ENCODE peak calls at places on chromosome 6, in four cellular contexts. D is ovary, X is heart left ventricle, Y is A549. C is an unnamed sample.

GRCh38 chr6:129345890-129346289 is 364.1 kb downstream of the ARHGAP18 start:
- DNase-seq in Y (no peak), X (no peak), D (no peak), C (no peak)

GRCh38 chr6:5707646-5708045 is 299.1 kb downstream of the NRN1 start:
- DNase-seq in Y (no peak), X (no peak), D (no peak), C (no peak)

GRCh38 chr6:37170273-37171140 is 555 bp downstream of the PIM1 start:
- DNase-seq in Y (peak; percentile 42), X (peak; percentile 84), D (peak; percentile 54), C (peak; percentile 58)

GRCh38 chr6:131419698-131420097 is 153.3 kb upstream of the ARG1 start:
- DNase-seq in X (no peak), Y (no peak), D (no peak), C (no peak)

GRCh38 chr6:35190306-35190705 is 23.4 kb upstream of the SCUBE3 start:
- DNase-seq in X (no peak), Y (no peak), D (no peak), C (no peak)

GRCh38 chr6:132612449-132613116 is 11.5 kb downstream of the TAAR2 start:
- DNase-seq in X (no peak), D (no peak), Y (no peak), C (no peak)

GRCh38 chr6:71139249-71139648 is 149.4 kb upstream of the OGFRL1 start:
- DNase-seq in X (no peak), D (no peak), Y (no peak), C (no peak)

GRCh38 chr6:137729866-137730629 is 137.0 kb upstream of the TNFAIP3 start:
- DNase-seq in D (no peak), Y (no peak), X (no peak), C (no peak)

GRCh38 chr6:8172510-8172909 is 70.2 kb upstream of the EEF1E1 start:
- DNase-seq in D (no peak), X (no peak), Y (no peak), C (no peak)
- TF ChIP-seq CTCF in D (no peak), X (no peak), Y (no peak), C (no peak)

GRCh38 chr6:42907336-42907735 is 8.5 kb upstream of the PTCRA start:
- DNase-seq in D (peak; percentile 89), X (no peak), Y (no peak), C (no peak)

GRCh38 chr6:42909835-42910234 is 6.0 kb upstream of the PTCRA start:
- DNase-seq in X (no peak), Y (no peak), D (no peak), C (no peak)

GRCh38 chr6:42915737-42916136 is at the start of gene PTCRA:
- DNase-seq in X (no peak), Y (no peak), D (no peak), C (no peak)

GRCh38 chr6:42914546-42914945 is 1.3 kb upstream of the PTCRA start:
- DNase-seq in D (no peak), Y (no peak), X (no peak), C (no peak)

DNA sequence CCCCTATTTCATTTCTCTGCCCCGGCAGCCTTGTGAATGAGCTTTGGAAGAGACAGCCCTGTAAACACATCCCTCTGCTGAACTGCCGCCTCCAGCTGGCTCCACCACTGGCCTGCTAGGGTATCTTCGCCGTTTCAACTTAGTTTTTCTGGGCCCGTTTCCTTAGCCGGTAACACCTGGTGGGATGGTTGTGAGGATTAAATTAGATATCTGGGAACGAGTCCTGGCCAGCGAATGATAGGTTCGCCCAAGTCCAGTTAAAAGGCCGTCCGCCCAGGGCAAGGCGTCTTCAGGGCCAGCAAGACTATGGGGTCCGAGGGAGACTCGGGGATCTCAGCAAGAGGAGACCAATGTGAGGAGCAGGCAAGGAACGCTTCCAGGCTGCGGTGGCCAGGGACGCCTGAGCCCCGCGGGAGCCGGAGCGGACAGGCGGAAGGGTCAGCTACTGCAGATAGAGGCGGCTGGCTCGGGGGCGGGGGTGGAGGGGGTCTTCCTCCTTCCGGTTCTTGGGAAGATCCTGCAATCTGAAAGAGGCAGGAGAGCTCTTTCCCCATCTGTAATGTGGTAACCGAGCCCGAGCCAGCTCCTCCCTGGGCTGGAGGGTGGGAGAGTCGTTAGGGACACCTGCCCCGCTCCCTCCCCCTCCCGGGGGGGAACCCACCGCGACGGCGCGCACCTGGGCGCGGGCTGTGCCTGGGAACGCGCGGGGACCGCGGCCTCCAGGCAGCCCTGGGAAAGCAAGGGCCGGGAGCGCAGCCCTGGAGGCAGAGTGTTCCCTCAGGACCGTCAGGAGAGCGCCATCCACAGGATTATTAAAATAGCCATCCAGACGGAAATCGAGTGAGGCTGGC is 4.5 kb upstream of the PTCRA start:
- DNase-seq in D (no peak), X (no peak), Y (no peak), C (peak; percentile 55)
- TF ChIP-seq CTCF in D (no peak), X (no peak), Y (no peak), C (no peak)

DNA sequence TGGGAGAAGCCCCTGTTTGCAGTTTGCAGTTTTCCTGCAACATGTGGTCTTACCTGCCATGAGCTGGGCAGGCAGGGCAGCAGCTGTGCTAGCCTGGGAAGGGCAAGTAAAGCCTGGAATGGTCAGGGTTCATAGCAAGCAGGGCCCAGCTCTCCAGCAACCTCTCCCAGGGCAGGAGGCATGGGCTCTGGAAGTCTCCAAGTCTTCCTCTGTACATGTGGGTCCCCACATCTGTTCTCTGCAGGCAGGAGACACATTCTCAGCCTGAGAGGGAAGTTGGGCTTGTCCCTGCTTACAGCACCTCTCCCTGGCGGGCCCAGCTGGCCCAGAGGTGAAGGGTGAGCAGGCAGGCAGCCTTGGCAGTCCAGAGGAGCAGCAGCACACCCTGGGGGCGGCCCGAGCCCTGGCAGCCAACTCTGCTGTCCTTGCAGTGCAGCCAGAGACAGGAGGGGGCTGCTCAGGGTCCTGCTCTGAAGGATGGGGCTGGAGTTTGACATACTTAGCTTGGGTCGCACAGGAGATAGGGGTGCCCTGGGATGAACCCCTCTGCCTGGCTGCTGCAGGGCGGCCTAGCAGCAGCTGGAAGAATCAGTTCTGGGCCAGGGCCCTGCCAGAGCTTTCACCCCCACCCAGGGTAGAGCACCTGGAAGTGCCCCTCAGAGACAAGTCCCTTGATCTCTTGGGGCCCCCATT is 176.0 kb downstream of the MRPL14 start:
- DNase-seq in X (no peak), D (no peak), Y (no peak), C (peak; percentile 58)
- TF ChIP-seq CTCF in X (peak; percentile 44), D (no peak), Y (peak; percentile 11), C (no peak)

DNA sequence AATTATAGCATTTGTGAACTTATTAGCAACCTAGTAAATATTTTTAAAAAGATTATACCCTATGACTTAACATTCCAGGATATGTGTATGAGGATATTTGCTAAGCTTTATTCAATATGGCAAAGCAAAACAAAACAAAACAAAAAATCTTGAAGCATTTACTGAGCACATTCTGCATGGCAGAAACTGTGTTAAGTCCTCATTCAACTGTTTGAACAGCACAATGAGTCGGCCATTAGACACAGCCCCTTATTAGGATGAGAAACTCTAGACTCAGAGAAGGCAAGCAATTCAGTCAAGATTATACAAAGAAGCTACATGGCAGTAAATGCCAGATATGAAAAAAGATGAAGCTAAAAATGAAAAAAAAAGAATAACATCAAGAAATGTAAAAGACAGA is 70.1 kb upstream of the IYD start:
- DNase-seq in D (no peak), X (no peak), Y (no peak), C (no peak)
- TF ChIP-seq CTCF in D (no peak), X (no peak), Y (no peak), C (no peak)

DNA sequence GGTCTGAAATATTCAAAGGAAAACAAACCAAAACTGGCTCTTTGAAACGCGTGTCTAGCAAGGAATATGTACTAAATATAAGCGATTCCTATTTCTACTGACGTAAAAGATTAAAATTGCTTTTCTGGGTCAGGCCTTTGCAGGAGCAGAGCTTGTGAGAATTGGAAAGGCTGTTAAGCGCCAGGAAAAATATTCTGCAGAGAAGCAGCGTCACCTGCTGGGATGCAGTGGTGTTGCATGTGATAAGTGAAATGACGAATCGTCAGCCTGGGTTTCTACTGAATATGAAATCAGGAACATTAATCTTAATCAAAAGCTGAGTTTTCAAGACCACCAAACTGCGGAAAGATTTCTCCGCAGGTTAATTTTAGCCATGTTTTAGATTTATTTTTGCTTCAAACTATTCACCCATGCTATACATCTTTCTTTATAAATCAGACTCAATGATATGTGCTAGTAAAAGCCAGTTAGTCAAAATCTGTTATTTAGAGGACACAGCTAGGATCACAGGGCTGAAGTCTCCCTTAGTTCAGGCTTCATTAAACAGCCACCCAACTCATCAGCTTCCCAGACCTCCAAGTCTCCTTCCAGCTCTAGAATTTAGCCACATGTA is 67.4 kb downstream of the ALDH8A1 start:
- DNase-seq in Y (peak; percentile 22), X (peak; percentile 67), D (peak; percentile 48), C (peak; percentile 52)
- TF ChIP-seq CTCF in Y (peak; percentile 86), X (peak; percentile 87), D (peak; percentile 81), C (peak; percentile 81)

DNA sequence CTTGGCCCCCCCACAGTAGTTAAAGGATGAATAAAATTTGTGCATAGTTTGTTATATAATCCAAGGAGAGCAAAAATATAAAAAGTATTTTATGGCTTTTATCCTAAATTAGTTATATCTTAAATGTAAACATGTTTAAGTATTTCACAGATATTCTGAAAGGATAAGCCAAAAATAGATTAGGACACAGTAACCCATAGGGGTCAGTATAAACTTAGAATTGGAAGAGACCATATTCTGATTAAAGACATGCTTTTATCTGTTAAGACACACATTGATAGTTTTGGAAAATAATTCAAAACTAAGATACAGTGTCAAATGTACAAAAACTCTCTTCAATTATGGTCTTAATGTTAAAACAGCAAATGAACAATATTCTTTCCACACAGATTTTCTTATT is 4.5 kb upstream of the SERINC1 start:
- DNase-seq in X (no peak), Y (peak; percentile 33), D (no peak), C (no peak)
- TF ChIP-seq CTCF in X (peak; percentile 15), Y (peak; percentile 47), D (no peak), C (peak; percentile 57)

GRCh38 chr6:25013249-25013648 is 77.5 kb upstream of the RIPOR2 start:
- DNase-seq in X (no peak), Y (no peak), D (no peak), C (no peak)
- TF ChIP-seq CTCF in X (no peak), Y (no peak), D (no peak), C (no peak)